ENCODE peak calls at places on chromosomes 1 and 21, in four cellular contexts. L, I, H and D are unnamed samples.

GRCh38 chr1:26126321-26127084 is 14.9 kb downstream of the PDIK1L start:
- DNase-seq in L (no peak), H (peak), I (peak), D (no peak)

GRCh38 chr1:56376188-56376984 is 203.0 kb downstream of the PLPP3 start:
- DNase-seq in H (no peak), L (peak), I (no peak), D (no peak)

GRCh38 chr21:40847956-40848355 is 998 bp upstream of the DSCAM start:
- DNase-seq in H (no peak), L (no peak), I (no peak), D (no peak)

GRCh38 chr21:45253633-45254556 is 33.8 kb downstream of the POFUT2 start:
- DNase-seq in L (no peak), I (no peak), H (no peak), D (no peak)

GRCh38 chr1:221699582-221700519 is 42.0 kb downstream of the DUSP10 start:
- DNase-seq in L (no peak), H (no peak), I (no peak), D (no peak)

GRCh38 chr1:91697322-91698260 is 188.4 kb downstream of the TGFBR3 start:
- DNase-seq in H (no peak), L (peak), I (no peak), D (peak)

GRCh38 chr1:37764888-37765441 is at the start of gene EPHA10:
- DNase-seq in I (no peak), L (no peak), H (peak), D (no peak)

GRCh38 chr1:16449666-16450065 is 9.1 kb downstream of the NECAP2 start:
- DNase-seq in I (no peak), L (no peak), H (no peak), D (no peak)

GRCh38 chr1:156892190-156893047 is 1.1 kb upstream of the PEAR1 start:
- DNase-seq in H (peak), L (peak), I (peak), D (peak)

GRCh38 chr1:79760521-79760920 is 754.0 kb upstream of the ADGRL4 start:
- DNase-seq in L (peak), I (no peak), H (no peak), D (no peak)

GRCh38 chr1:198669023-198669698 is 30.3 kb downstream of the PTPRC start:
- DNase-seq in L (peak), I (no peak), H (no peak), D (peak)

GRCh38 chr1:16117369-16117768 is 38.5 kb downstream of the EPHA2 start:
- DNase-seq in H (no peak), L (no peak), I (no peak), D (no peak)

GRCh38 chr21:39221282-39221996 is 38.2 kb upstream of the PSMG1 start:
- DNase-seq in I (peak), H (no peak), L (no peak), D (no peak)

GRCh38 chr1:82565546-82565945 is 764.8 kb downstream of the ADGRL2 start:
- DNase-seq in L (peak), I (no peak), H (no peak), D (no peak)

GRCh38 chr21:18760247-18760646 is 356.7 kb upstream of the TMPRSS15 start:
- DNase-seq in L (no peak), I (no peak), H (no peak), D (no peak)

GRCh38 chr21:18759267-18759666 is 355.7 kb upstream of the TMPRSS15 start:
- DNase-seq in I (no peak), H (no peak), L (no peak), D (no peak)

GRCh38 chr21:18759751-18760161 is 356.2 kb upstream of the TMPRSS15 start:
- DNase-seq in L (no peak), H (no peak), I (no peak), D (no peak)

DNA sequence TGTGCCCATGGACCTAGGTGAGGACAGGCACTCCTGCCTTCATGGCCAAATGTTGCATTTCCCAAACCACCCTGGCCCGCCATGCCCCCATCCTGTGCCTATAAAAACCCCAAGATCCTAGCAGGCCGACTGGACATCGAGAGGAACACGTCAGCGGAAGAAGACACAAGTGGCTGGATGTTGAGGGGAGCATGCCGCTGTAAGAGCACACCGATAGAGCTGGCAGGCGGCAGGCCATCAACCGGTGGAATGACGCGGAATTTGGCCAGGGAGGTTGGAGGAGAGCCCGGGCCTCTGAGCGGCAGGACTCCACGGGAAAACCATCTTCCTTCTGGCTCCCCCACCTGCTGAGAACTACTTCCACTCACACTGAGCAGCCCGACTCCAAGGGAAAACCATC is 361.1 kb upstream of the TMPRSS15 start:
- DNase-seq in H (no peak), L (no peak), I (no peak), D (no peak)
- TF ChIP-seq CTCF in H (no peak), L (no peak), I (no peak), D (no peak)

DNA sequence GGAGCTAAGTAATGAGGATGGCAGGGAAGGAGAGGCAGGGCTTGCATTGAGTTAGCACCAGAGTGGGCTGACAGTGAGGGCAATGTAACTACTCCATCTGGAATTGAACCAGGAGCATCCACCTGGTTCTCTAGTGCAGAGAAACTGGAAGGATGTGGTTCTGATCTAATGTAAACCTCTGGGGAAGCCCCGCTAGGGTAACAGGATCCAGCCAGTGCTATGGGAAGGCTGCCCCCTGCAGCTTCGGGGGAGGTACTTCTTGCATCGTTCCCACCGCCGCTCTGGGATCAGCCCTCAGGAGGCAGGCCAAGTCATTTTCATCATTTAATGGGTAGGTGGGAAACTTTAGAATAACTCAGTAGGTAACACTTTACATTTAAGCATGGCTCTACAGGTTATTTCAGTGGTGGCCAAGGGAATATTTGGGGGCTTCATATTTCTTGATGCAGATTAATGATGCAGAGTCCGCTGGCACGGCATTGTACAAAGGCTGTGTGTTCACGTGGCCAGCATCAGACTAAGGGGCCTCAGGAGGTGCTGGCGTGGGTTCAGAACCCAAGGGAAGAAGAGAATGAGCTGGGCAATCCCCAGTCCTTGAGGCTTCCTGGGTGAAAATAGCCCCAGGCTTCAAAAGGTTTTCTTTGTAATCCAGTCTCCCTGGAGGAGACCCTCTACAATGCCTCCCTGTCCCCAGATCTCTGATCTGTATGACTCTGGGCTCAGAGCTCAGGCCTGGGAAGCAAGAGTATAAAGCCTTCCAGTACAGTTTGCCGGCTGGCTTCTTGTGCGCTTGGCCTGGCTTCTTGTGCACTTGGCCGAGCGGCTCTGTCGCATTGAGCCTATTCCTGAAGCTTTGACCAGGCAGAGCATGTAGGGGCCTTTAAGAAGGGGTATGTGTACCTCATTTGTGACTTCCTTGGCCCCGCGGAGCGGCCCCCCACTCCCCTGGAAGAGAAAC is 26.4 kb upstream of the KAZN start:
- DNase-seq in I (no peak), L (no peak), H (peak), D (no peak)
- TF ChIP-seq CTCF in I (no peak), L (no peak), H (peak), D (no peak)

DNA sequence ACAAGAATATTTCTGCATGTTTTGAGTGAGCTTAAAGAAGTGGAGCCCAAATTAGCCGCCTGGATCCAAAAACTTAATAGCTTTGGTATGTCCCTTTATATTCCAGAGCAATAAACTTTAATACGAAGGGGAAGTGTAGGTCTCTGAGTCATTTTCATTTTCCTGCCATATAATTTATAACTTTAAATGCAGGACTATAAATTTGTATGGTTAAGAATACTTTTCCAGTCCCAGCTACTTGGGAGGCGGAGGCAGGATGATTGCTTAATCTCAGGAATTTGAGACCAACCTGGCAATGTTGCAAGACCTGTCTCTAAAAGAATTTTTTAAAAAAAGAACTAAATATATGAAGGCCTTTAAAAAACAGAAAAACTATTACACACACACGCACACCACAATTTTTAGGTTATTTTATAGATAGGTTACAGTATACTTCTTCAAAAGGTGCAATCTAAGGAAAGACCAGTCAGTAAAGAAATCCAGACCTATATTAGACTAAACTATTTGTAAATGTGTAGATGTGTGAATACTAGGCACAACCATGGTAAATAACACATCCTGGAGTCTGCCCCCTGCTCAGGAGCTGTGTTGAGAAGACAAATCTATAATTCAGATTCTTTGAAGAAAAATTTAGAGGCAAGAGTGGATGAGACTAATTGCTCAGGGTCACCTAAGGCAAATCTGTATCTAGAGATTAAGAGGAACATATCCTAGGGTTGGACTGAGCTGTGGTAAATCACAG is 80.3 kb downstream of the TTC3 start:
- DNase-seq in I (peak), H (no peak), L (peak), D (no peak)
- TF ChIP-seq CTCF in I (no peak), H (no peak), L (no peak), D (no peak)

DNA sequence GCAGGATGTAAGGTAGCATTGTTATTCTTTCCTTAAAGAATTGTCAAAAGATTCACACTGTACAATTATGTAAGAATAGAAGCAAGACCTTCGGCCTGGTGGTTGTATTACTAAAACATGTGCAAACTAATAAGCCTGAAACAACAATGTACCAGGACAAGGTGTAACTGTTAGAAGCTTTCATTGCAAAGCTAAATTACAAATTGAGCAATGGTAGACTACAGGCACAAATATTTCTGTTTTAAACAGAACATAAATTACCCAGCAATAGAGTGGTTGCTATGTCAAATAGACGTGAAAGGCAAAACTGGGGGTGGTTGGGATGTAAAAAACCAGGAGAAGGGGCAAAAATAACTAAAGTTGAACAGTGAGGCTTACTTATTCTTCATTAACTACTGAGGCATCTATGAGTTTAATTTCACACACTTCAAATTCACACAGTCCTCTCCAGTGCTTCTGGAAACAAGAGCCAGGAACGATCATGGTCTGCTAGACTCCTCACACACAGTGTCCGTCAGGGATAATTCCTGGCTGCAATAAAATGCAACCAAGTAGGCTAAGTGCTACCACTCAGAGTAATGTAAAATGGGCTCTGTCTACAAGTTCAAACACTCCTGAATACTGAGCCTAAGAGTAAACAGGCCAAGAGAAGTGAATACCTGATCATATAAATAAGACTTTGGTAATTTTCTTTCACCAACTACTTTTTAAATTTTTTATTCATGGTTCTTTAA is 39.3 kb upstream of the C1orf198 start:
- DNase-seq in H (no peak), I (no peak), L (no peak), D (no peak)
- TF ChIP-seq CTCF in H (no peak), I (no peak), L (no peak), D (no peak)

GRCh38 chr1:4778056-4778455 is 123.6 kb downstream of the AJAP1 start:
- DNase-seq in I (no peak), H (peak), L (no peak), D (no peak)
- TF ChIP-seq CTCF in I (no peak), H (peak), L (no peak), D (no peak)

GRCh38 chr1:212021563-212021962 is 13.8 kb downstream of the INTS7 start:
- DNase-seq in H (no peak), L (no peak), I (no peak), D (no peak)

GRCh38 chr1:212024469-212025149 is 10.7 kb downstream of the INTS7 start:
- DNase-seq in H (no peak), I (no peak), L (no peak), D (no peak)

GRCh38 chr1:212020975-212021374 is 14.4 kb downstream of the INTS7 start:
- DNase-seq in L (no peak), H (no peak), I (no peak), D (no peak)
- TF ChIP-seq CTCF in L (no peak), H (no peak), I (no peak), D (no peak)

GRCh38 chr1:43817304-43817939 is 110.1 kb downstream of the ST3GAL3 start:
- DNase-seq in L (no peak), H (no peak), I (no peak), D (no peak)

GRCh38 chr1:43819354-43819753 is 112.0 kb downstream of the ST3GAL3 start:
- DNase-seq in H (no peak), I (no peak), L (no peak), D (no peak)

GRCh38 chr1:43821471-43821870 is 112.1 kb upstream of the ARTN start:
- DNase-seq in L (no peak), H (no peak), I (no peak), D (no peak)

GRCh38 chr1:43822040-43822439 is 111.6 kb upstream of the ARTN start:
- DNase-seq in I (no peak), H (no peak), L (peak), D (no peak)

DNA sequence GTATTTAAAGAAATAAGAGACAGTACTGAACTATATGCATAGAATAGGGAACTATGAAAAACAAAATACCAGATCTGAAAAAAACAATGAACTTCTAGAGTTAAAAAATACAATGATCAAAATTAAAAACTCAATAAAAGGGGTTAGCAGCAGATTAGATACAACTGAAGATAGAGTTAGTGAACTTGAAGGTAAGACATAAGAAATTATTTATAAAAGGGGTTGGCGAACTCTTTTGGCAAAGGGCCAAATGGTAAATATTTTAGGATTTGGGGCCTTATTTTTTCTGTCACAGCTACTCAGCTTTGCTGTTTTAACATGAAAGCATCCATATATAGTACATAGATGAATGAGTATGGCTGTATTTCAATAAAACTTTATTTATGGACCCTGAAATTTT is 111.4 kb downstream of the ST3GAL3 start:
- DNase-seq in H (no peak), L (no peak), I (no peak), D (no peak)
- TF ChIP-seq CTCF in H (no peak), L (no peak), I (no peak), D (no peak)

GRCh38 chr1:197614916-197615692 is 160.2 kb downstream of the DENND1B start:
- DNase-seq in I (peak), H (peak), L (peak), D (no peak)
- TF ChIP-seq CTCF in I (peak), H (peak), L (peak), D (peak)

GRCh38 chr1:14539309-14539708 is 59.2 kb upstream of the KAZN start:
- DNase-seq in I (no peak), H (no peak), L (no peak), D (no peak)

GRCh38 chr1:14539953-14540563 is 58.4 kb upstream of the KAZN start:
- DNase-seq in L (no peak), I (no peak), H (no peak), D (no peak)

GRCh38 chr1:14535619-14536355 is 62.7 kb upstream of the KAZN start:
- DNase-seq in I (no peak), H (no peak), L (no peak), D (no peak)

GRCh38 chr1:14541348-14541747 is 57.1 kb upstream of the KAZN start:
- DNase-seq in H (no peak), L (no peak), I (no peak), D (no peak)

GRCh38 chr1:14538335-14538734 is 60.1 kb upstream of the KAZN start:
- DNase-seq in H (peak), L (no peak), I (no peak), D (no peak)
- TF ChIP-seq CTCF in H (peak), L (peak), I (no peak), D (no peak)